ENCODE peak calls at places on chromosomes 5 and 9, in ten cellular contexts. R is PC-3, I is HCT116, W is GM23248, K is fibroblast of lung, Y is mammary epithelial cell, H is astrocyte, F is H1, U is hepatocyte, D is neural progenitor cell. C is an unnamed sample.

GRCh38 chr5:135219868-135220267 is 179.2 kb downstream of the MACROH2A1 start:
- DNase-seq in H (no peak), R (no peak), Y (no peak), I (no peak), W (no peak), K (no peak), D (no peak), F (no peak), U (no peak), C (no peak)

GRCh38 chr9:87445646-87446045 is 52.0 kb upstream of the DAPK1 start:
- DNase-seq in H (no peak), I (peak; percentile 43), K (peak; percentile 19), D (peak; percentile 55), R (no peak), U (peak; percentile 44), F (no peak), Y (no peak), W (peak; percentile 39), C (no peak)

GRCh38 chr5:142644127-142644526 is 41.8 kb downstream of the FGF1 start:
- DNase-seq in I (no peak), R (peak; percentile 52), U (no peak), Y (peak; percentile 78), F (no peak), D (no peak), K (peak; percentile 52), W (peak; percentile 72), H (no peak), C (no peak)

GRCh38 chr5:156920042-156920860 is 42.8 kb downstream of the TIMD4 start:
- DNase-seq in I (no peak), R (peak; percentile 22), U (peak; percentile 20), D (peak; percentile 6), H (peak; percentile 9), Y (no peak), F (no peak), W (peak; percentile 11), K (peak; percentile 6), C (no peak)

GRCh38 chr9:98942906-98943681 is 613 bp upstream of the COL15A1 start:
- DNase-seq in W (peak; percentile 9), R (no peak), D (no peak), F (no peak), Y (no peak), H (no peak), I (no peak), K (no peak), U (no peak), C (no peak)

GRCh38 chr9:20940447-20941176 is 90.8 kb downstream of the HACD4 start:
- DNase-seq in D (no peak), W (peak; percentile 9), U (no peak), K (no peak), H (no peak), F (no peak), Y (no peak), R (no peak), I (no peak), C (peak; percentile 10)

GRCh38 chr5:165508286-165508685 is 2002.9 kb downstream of the MAT2B start:
- DNase-seq in I (no peak), F (no peak), H (no peak), Y (no peak), D (no peak), R (no peak), U (no peak), K (no peak), W (no peak), C (no peak)

GRCh38 chr5:68745459-68745858 is 348.4 kb upstream of the SLC30A5 start:
- DNase-seq in D (no peak), F (no peak), Y (no peak), R (no peak), W (peak; percentile 37), U (no peak), I (no peak), K (no peak), H (no peak), C (no peak)

GRCh38 chr5:3009605-3010004 is 258.1 kb upstream of the IRX2 start:
- DNase-seq in H (no peak), K (no peak), I (no peak), R (no peak), Y (no peak), W (no peak), F (no peak), U (no peak), D (no peak), C (no peak)

GRCh38 chr9:108663381-108663876 is 192.4 kb downstream of the ACTL7B start:
- DNase-seq in D (no peak), U (no peak), F (no peak), R (no peak), W (peak; percentile 72), Y (no peak), K (peak; percentile 46), H (peak; percentile 18), I (no peak), C (no peak)

GRCh38 chr9:117720555-117720954 is 16.4 kb downstream of the TLR4 start:
- DNase-seq in H (no peak), U (peak; percentile 13), I (no peak), F (no peak), D (no peak), Y (no peak), R (no peak), W (peak; percentile 91), K (no peak), C (no peak)

DNA sequence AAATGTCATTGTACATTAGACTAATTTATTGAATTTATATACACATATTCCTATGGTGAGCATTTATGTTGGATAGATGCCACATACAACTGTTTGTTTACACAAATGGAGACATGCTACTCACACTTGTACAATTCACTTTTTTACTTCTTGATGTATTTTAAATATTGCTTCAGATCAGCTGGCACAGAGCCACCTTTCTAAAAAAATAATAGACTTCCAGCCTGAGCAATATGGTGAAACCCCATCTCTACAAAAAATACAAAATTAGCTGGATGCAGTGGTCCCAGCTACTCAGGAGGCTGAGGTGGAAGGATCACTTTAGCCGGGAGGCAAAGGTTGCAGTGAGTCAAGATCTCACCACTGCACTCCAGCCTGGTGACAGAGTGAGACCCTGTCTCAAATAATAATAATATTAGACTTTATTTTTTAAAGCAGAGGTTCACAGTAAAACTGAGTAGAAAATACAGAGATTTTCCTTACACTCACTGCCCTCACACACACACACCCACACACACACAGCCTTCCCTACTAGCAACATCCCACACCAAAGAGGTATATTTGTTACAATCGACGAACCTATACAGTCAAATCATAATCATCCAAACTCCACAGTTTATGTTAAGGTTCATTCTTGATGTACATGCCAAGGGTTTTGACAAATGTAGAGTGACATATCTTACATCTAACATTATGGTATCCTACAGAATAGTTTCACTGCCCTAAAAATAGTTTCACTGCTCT is 16.5 kb upstream of the ADRB2 start:
- DNase-seq in H (no peak), Y (no peak), D (no peak), F (no peak), K (no peak), I (no peak), R (peak; percentile 48), U (no peak), W (no peak), C (no peak)
- H3K4me3 ChIP-seq in H (no peak overlapping the region), Y (peak overlapping the region; percentile 72), D (no peak overlapping the region), F (no peak overlapping the region), K (peak overlapping the region; percentile 54), I (no peak overlapping the region), R (peak overlapping the region; percentile 74), U (no peak overlapping the region), W (no peak overlapping the region), C (peak overlapping the region; percentile 30)

GRCh38 chr5:152686931-152687330 is 281.9 kb upstream of the NMUR2 start:
- DNase-seq in R (no peak), W (no peak), K (peak; percentile 35), D (peak; percentile 5), U (no peak), F (no peak), I (no peak), Y (peak; percentile 16), H (peak; percentile 34), C (no peak)
- H3K9me3 ChIP-seq in R (peaks cover 4% of the 10 kb centered on the region), W (no peaks in the 10 kb centered on the region), K (no peaks in the 10 kb centered on the region), D (no peaks in the 10 kb centered on the region), U (no peaks in the 10 kb centered on the region), F (peaks cover 14% of the 10 kb centered on the region), I (peaks cover 18% of the 10 kb centered on the region), Y (peaks cover 5% of the 10 kb centered on the region), H (peaks cover 7% of the 10 kb centered on the region), C (no peaks in the 10 kb centered on the region)

DNA sequence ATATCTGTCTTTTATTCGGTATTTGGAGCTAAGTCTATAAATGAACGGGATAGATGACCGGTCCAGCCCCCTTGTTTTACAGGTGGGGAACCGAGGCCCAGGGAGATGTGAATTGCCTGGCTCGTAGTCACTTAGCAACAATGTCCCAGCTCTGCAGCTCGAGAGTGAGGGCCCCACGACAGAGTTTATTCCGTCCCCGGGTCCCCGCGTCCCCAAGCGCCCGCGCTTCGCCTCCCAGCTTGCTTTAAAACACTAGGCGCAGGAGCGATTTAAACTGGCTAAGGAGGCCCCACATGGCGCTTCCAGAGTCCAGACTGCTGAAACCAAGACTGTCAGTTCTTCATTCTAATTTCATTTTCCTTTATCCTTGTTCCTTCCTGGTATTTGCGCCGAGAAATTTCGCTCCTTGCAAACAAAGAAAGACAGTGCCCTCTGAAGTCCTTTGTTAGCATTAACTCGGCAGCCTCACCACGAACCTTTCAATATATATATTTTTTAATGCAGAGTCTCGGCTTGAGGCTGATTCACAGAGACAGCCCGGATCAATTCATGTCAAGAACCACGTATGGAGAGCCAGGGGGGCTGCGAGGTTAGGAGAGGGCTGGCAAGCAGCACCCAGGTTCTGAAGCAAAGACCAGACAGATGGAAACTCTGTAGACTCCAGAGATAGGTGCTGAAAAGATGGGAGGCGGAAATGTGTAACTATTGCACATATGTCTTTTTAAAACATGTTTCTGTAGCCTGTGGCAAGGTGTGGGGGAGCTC is 1.4 kb upstream of the ENC1 start:
- DNase-seq in Y (peak; percentile 76), U (peak; percentile 80), R (peak; percentile 80), H (peak; percentile 75), F (no peak), W (peak; percentile 91), D (peak; percentile 55), I (peak; percentile 43), K (peak; percentile 82), C (peak; percentile 32)
- TF ChIP-seq EZH2 in Y (no peak), U (no peak), R (no peak), H (no peak), F (no peak), W (no peak), D (no peak), I (no peak), K (no peak), C (no peak)

GRCh38 chr9:112860466-112860865 is 30.2 kb downstream of the SLC46A2 start:
- DNase-seq in D (no peak), W (peak; percentile 65), F (no peak), H (no peak), K (no peak), R (no peak), Y (peak; percentile 21), U (no peak), I (no peak), C (no peak)

GRCh38 chr9:112861155-112861554 is 29.5 kb downstream of the SLC46A2 start:
- DNase-seq in U (no peak), Y (no peak), H (no peak), F (no peak), K (no peak), D (no peak), W (no peak), I (no peak), R (no peak), C (no peak)

GRCh38 chr9:112863781-112864180 is 26.9 kb downstream of the SLC46A2 start:
- DNase-seq in W (no peak), Y (no peak), I (no peak), R (no peak), H (no peak), K (no peak), F (no peak), D (no peak), U (no peak), C (no peak)

GRCh38 chr9:112863214-112863613 is 27.5 kb downstream of the SLC46A2 start:
- DNase-seq in K (no peak), I (no peak), D (no peak), R (no peak), W (peak; percentile 58), F (no peak), Y (no peak), H (no peak), U (no peak), C (no peak)

GRCh38 chr9:112861638-112862555 is 28.8 kb downstream of the SLC46A2 start:
- DNase-seq in I (no peak), W (peak; percentile 55), U (no peak), D (no peak), H (peak; percentile 16), Y (peak; percentile 50), R (no peak), K (peak; percentile 38), F (no peak), C (no peak)
- H3K4me3 ChIP-seq in I (no peak overlapping the region), W (no peak overlapping the region), U (no peak overlapping the region), D (no peak overlapping the region), H (no peak overlapping the region), Y (no peak overlapping the region), R (no peak overlapping the region), K (no peak overlapping the region), F (no peak overlapping the region), C (no peak overlapping the region)

C was measured in SK-N-MC.